ENCODE peak calls at places on chromosomes 6 and 20, in eight cellular contexts. Q, W, V, L, F, E, Y and D are unnamed samples.

GRCh38 chr6:44038543-44039065 is 88.6 kb downstream of the MRPL14 start:
- DNase-seq in F (no peak), V (no peak), L (no peak), W (no peak), Y (no peak), E (no peak), Q (no peak), D (no peak)

GRCh38 chr6:134870677-134871498 is 79.0 kb downstream of the ALDH8A1 start:
- DNase-seq in W (no peak), F (no peak), Y (no peak), L (peak), Q (no peak), V (no peak), E (peak), D (no peak)

GRCh38 chr20:33521461-33521860 is 31.6 kb downstream of the CBFA2T2 start:
- DNase-seq in V (no peak), Y (no peak), E (peak), W (no peak), Q (no peak), F (no peak), L (no peak), D (no peak)

GRCh38 chr6:140779341-140779740 is 1353.4 kb upstream of the GJE1 start:
- DNase-seq in Y (no peak), E (no peak), Q (no peak), V (no peak), F (no peak), W (no peak), L (no peak), D (no peak)

GRCh38 chr20:10540636-10541493 is 105.8 kb downstream of the SLX4IP start:
- DNase-seq in W (no peak), F (no peak), Q (no peak), L (no peak), Y (no peak), E (no peak), V (no peak), D (no peak)

GRCh38 chr6:3370361-3371221 is 86.3 kb downstream of the SLC22A23 start:
- DNase-seq in W (no peak), Q (no peak), V (no peak), L (no peak), Y (no peak), F (no peak), E (no peak), D (no peak)

GRCh38 chr6:167047554-167047953 is 48.4 kb downstream of the CEP43 start:
- DNase-seq in W (peak), Y (no peak), L (peak), E (no peak), Q (no peak), V (no peak), F (peak), D (peak)

GRCh38 chr20:51584116-51584515 is 41.6 kb upstream of the NFATC2 start:
- DNase-seq in V (no peak), L (no peak), W (no peak), E (no peak), F (no peak), Y (no peak), Q (no peak), D (no peak)

GRCh38 chr6:113873043-113873667 is 16.0 kb downstream of the MARCKS start:
- DNase-seq in Q (peak), F (peak), E (no peak), Y (peak), L (peak), V (no peak), W (no peak), D (no peak)

GRCh38 chr6:128531696-128532095 is 11.3 kb upstream of the PTPRK start:
- DNase-seq in W (no peak), E (no peak), F (no peak), Y (no peak), V (no peak), L (no peak), Q (no peak), D (no peak)

GRCh38 chr6:104580452-104580851 is 279.3 kb downstream of the HACE1 start:
- DNase-seq in L (no peak), E (no peak), W (no peak), Q (no peak), Y (no peak), V (no peak), F (no peak), D (no peak)

GRCh38 chr6:111096246-111096645 is 8.9 kb downstream of the SLC16A10 start:
- DNase-seq in W (peak), V (no peak), L (peak), F (peak), E (no peak), Y (no peak), Q (no peak), D (peak)

GRCh38 chr20:21125849-21126840 is at the start of gene KIZ:
- DNase-seq in Q (peak), E (peak), W (peak), F (peak), V (peak), L (peak), Y (peak), D (peak)